ENCODE peak calls at places on chromosomes 2 and 18, in eight cellular contexts. E is epithelial cell of esophagus, Z is cerebellar nuclear complex, O is coronary artery, S is EL, C is T follicular helper cell, J is CD14-positive monocyte, X is HFF-Myc. V is an unnamed sample.
A peak's percentile ranks its signal among the peaks of the same experiment; 100 is the strongest.

GRCh38 chr2:19736191-19736831 is 165.5 kb downstream of the TTC32 start:
- DNase-seq in C (no peak), Z (no peak), J (no peak), S (no peak), O (peak; percentile 62), E (no peak), X (no peak), V (no peak)

GRCh38 chr18:45993441-45993840 is 26.3 kb upstream of the EPG5 start:
- DNase-seq in Z (no peak), J (no peak), X (peak; percentile 66), O (no peak), E (peak; percentile 66), C (no peak), S (peak; percentile 94), V (peak; percentile 57)

GRCh38 chr2:86675611-86676015 is 44.5 kb upstream of the RMND5A start:
- DNase-seq in E (peak; percentile 59), J (no peak), X (no peak), C (no peak), O (no peak), Z (peak; percentile 5), S (no peak), V (no peak)

GRCh38 chr2:25078171-25079049 is 36.5 kb downstream of the EFR3B start:
- DNase-seq in E (peak; percentile 73), O (no peak), J (no peak), X (no peak), C (no peak), S (peak; percentile 67), Z (peak; percentile 46), V (peak; percentile 84)

GRCh38 chr2:37875332-37875976 is 49.6 kb upstream of the RMDN2 start:
- DNase-seq in C (no peak), X (no peak), S (no peak), Z (no peak), E (no peak), J (no peak), O (no peak), V (no peak)

GRCh38 chr18:55248497-55248896 is 289.2 kb upstream of the CCDC68 start:
- DNase-seq in S (no peak), C (no peak), O (no peak), E (no peak), Z (no peak), X (no peak), J (no peak), V (no peak)

GRCh38 chr2:190722061-190722759 is 73.3 kb downstream of the NAB1 start:
- DNase-seq in S (no peak), X (no peak), C (no peak), J (no peak), E (peak; percentile 53), Z (no peak), O (no peak), V (no peak)

GRCh38 chr2:61448229-61448628 is 22.7 kb downstream of the USP34 start:
- DNase-seq in E (no peak), X (no peak), C (no peak), S (no peak), Z (no peak), O (no peak), J (no peak), V (no peak)

GRCh38 chr2:139836769-139837168 is 1056.6 kb upstream of the NXPH2 start:
- DNase-seq in Z (no peak), O (no peak), X (no peak), J (no peak), C (no peak), S (no peak), E (no peak), V (no peak)

GRCh38 chr2:112749755-112750559 is 14.5 kb downstream of the CKAP2L start:
- DNase-seq in J (peak; percentile 87), C (peak; percentile 69), Z (peak; percentile 16), E (peak; percentile 81), O (no peak), S (peak; percentile 77), X (no peak), V (peak; percentile 78)

GRCh38 chr18:59662008-59662701 is 35.1 kb downstream of the CCBE1 start:
- DNase-seq in J (no peak), X (no peak), C (no peak), S (peak; percentile 72), O (no peak), E (peak; percentile 93), Z (no peak), V (no peak)

GRCh38 chr2:126664234-126664633 is 8.3 kb downstream of the GYPC start:
- DNase-seq in C (no peak), E (no peak), Z (no peak), O (no peak), X (no peak), S (no peak), J (no peak), V (no peak)

GRCh38 chr2:67923696-67924095 is 139.1 kb downstream of the C1D start:
- DNase-seq in S (peak; percentile 9), O (no peak), X (no peak), Z (no peak), C (no peak), J (no peak), E (no peak), V (no peak)